ENCODE peak calls at places on chromosomes 11 and 22, in seven cellular contexts. One of them, this sample, is unnamed.

GRCh38 chr22:20542055-20542454 is 34.6 kb downstream of the MED15 start:
- DNase-seq in PC-3: no peak
- DNase-seq in OCI-LY7: no peak
- DNase-seq in GM23338: no peak
- DNase-seq in HCT116: no peak
- DNase-seq in GM23248: no peak
- DNase-seq in hepatocyte: no peak
- DNase-seq in this sample: no peak

GRCh38 chr11:69715446-69715845 is 11.6 kb upstream of the FGF19 start:
- DNase-seq in GM23248: no peak
- DNase-seq in hepatocyte: no peak
- DNase-seq in OCI-LY7: no peak
- DNase-seq in PC-3: no peak
- DNase-seq in HCT116: no peak
- DNase-seq in GM23338: no peak
- DNase-seq in this sample: no peak

GRCh38 chr11:119843760-119844330 is 114.8 kb upstream of the NECTIN1 start:
- DNase-seq in OCI-LY7: no peak
- DNase-seq in HCT116: no peak
- DNase-seq in PC-3: peak
- DNase-seq in hepatocyte: no peak
- DNase-seq in GM23248: peak
- DNase-seq in GM23338: no peak
- DNase-seq in this sample: no peak

GRCh38 chr22:39947488-39948216 is 12.5 kb upstream of the TMA7B start:
- DNase-seq in HCT116: no peak
- DNase-seq in PC-3: no peak
- DNase-seq in GM23248: no peak
- DNase-seq in OCI-LY7: no peak
- DNase-seq in GM23338: no peak
- DNase-seq in hepatocyte: no peak
- DNase-seq in this sample: no peak

GRCh38 chr11:618856-619624 is 3.3 kb upstream of the IRF7 start:
- DNase-seq in PC-3: no peak
- DNase-seq in OCI-LY7: no peak
- DNase-seq in GM23248: no peak
- DNase-seq in hepatocyte: no peak
- DNase-seq in HCT116: no peak
- DNase-seq in GM23338: no peak
- DNase-seq in this sample: no peak

GRCh38 chr22:49724893-49725489 is 102.7 kb downstream of the BRD1 start:
- DNase-seq in GM23338: no peak
- DNase-seq in GM23248: peak
- DNase-seq in PC-3: peak
- DNase-seq in OCI-LY7: peak
- DNase-seq in HCT116: peak
- DNase-seq in hepatocyte: peak
- DNase-seq in this sample: peak

GRCh38 chr22:35335468-35335867 is 35.8 kb downstream of the TOM1 start:
- DNase-seq in GM23338: no peak
- DNase-seq in GM23248: no peak
- DNase-seq in PC-3: no peak
- DNase-seq in OCI-LY7: no peak
- DNase-seq in HCT116: no peak
- DNase-seq in hepatocyte: no peak
- DNase-seq in this sample: no peak

GRCh38 chr11:60699282-60699681 is at the start of gene MS4A8:
- DNase-seq in PC-3: no peak
- DNase-seq in GM23248: no peak
- DNase-seq in hepatocyte: no peak
- DNase-seq in HCT116: no peak
- DNase-seq in GM23338: no peak
- DNase-seq in OCI-LY7: no peak
- DNase-seq in this sample: no peak

GRCh38 chr11:62105611-62106245 is 18.1 kb upstream of the INCENP start:
- DNase-seq in GM23338: no peak
- DNase-seq in hepatocyte: no peak
- DNase-seq in GM23248: peak
- DNase-seq in PC-3: no peak
- DNase-seq in OCI-LY7: no peak
- DNase-seq in HCT116: no peak
- DNase-seq in this sample: no peak
- H2AFZ ChIP-seq in GM23338: peak
- H2AFZ ChIP-seq in hepatocyte: no peak
- H2AFZ ChIP-seq in GM23248: peak
- H2AFZ ChIP-seq in PC-3: no peak
- H2AFZ ChIP-seq in OCI-LY7: no peak
- H2AFZ ChIP-seq in HCT116: no peak
- H2AFZ ChIP-seq in this sample: no peak

GRCh38 chr11:35664977-35665441 is 2.4 kb downstream of the TRIM44 start:
- DNase-seq in PC-3: peak
- DNase-seq in hepatocyte: no peak
- DNase-seq in GM23248: peak
- DNase-seq in HCT116: no peak
- DNase-seq in OCI-LY7: no peak
- DNase-seq in GM23338: peak
- DNase-seq in this sample: no peak
- TF ChIP-seq EZH2phosphoT487 in PC-3: no peak
- TF ChIP-seq EZH2phosphoT487 in hepatocyte: no peak
- TF ChIP-seq EZH2phosphoT487 in GM23248: no peak
- TF ChIP-seq EZH2phosphoT487 in HCT116: no peak
- TF ChIP-seq EZH2phosphoT487 in OCI-LY7: no peak
- TF ChIP-seq EZH2phosphoT487 in GM23338: no peak
- TF ChIP-seq EZH2phosphoT487 in this sample: no peak

DNA sequence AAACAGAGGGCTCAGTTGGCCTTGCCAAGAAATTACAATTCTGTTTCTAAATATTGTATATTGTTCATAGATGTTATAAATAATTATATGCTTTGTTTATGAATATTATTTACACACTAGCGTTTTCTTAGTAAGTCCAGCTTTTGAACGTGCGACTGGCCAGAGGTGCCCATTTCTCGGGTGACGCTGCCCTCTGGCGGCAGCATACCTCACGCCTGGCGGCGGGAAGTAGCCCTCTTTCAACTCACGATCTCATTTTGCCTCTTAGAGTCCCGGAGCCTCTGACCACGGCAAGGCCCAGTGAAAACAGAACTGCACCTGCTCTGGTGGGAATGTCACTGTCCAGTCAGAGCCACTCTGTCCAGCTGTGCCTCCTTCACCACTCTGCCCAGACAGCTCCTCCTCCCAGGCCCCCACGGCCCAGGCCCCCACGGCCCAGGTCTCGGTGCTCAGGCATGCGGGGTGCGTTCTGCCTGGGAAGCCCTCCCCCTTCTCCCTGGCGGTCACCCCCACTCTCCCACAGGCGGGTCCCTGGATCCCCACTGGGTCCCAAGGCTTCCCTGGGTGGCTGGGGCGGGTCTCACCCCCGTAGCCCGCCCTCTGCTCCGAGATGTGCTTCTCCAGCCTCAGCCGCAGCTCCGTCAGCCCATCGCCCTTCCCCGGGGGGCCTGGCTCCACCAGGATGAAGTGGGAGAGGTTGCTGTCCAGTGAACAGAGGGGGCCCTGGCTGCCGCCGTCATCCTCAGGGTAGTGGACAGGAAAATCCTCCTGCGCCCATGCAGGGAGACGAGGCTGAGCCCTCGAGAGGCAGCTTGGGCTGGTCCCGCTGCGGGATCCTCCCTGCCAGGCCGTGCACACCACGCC is 19.3 kb downstream of the TSSC4 start:
- DNase-seq in GM23338: peak
- DNase-seq in HCT116: peak
- DNase-seq in hepatocyte: peak
- DNase-seq in PC-3: peak
- DNase-seq in OCI-LY7: peak
- DNase-seq in GM23248: peak
- DNase-seq in this sample: peak
- H2AFZ ChIP-seq in GM23338: peak
- H2AFZ ChIP-seq in HCT116: peak
- H2AFZ ChIP-seq in hepatocyte: peak
- H2AFZ ChIP-seq in PC-3: peak
- H2AFZ ChIP-seq in OCI-LY7: no peak
- H2AFZ ChIP-seq in GM23248: peak
- H2AFZ ChIP-seq in this sample: peak

GRCh38 chr11:108559904-108560303 is 33.7 kb downstream of the EXPH5 start:
- DNase-seq in GM23338: no peak
- DNase-seq in GM23248: peak
- DNase-seq in OCI-LY7: no peak
- DNase-seq in HCT116: no peak
- DNase-seq in hepatocyte: no peak
- DNase-seq in PC-3: no peak
- DNase-seq in this sample: no peak

GRCh38 chr11:108561535-108561991 is 32.0 kb downstream of the EXPH5 start:
- DNase-seq in GM23338: no peak
- DNase-seq in OCI-LY7: no peak
- DNase-seq in hepatocyte: no peak
- DNase-seq in HCT116: no peak
- DNase-seq in GM23248: peak
- DNase-seq in PC-3: peak
- DNase-seq in this sample: no peak

GRCh38 chr11:108558222-108558621 is 35.3 kb downstream of the EXPH5 start:
- DNase-seq in GM23338: no peak
- DNase-seq in GM23248: no peak
- DNase-seq in PC-3: no peak
- DNase-seq in OCI-LY7: no peak
- DNase-seq in HCT116: no peak
- DNase-seq in hepatocyte: no peak
- DNase-seq in this sample: no peak

GRCh38 chr11:108556019-108556418 is 37.5 kb downstream of the EXPH5 start:
- DNase-seq in OCI-LY7: no peak
- DNase-seq in hepatocyte: no peak
- DNase-seq in GM23248: no peak
- DNase-seq in HCT116: no peak
- DNase-seq in PC-3: no peak
- DNase-seq in GM23338: no peak
- DNase-seq in this sample: no peak

DNA sequence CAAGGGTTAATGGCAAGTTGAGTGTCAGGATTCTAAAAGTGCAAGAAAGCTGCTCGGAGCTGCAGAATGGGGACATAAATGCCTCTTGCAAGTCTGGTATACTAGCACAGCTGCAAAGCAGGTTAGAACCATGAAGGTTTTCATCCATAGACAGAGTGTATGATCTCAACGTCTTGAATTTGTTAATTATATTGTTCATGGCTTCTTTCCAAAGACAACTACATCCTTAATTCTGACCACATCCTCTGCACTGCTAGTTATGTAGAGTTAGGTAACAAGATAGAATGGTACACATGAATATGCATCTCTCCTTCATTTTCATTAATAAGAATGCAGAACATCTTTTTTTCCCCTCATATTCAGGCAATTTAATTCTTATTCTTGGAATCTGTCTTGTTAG is 34.2 kb downstream of the EXPH5 start:
- DNase-seq in GM23248: peak
- DNase-seq in HCT116: no peak
- DNase-seq in hepatocyte: no peak
- DNase-seq in PC-3: no peak
- DNase-seq in OCI-LY7: no peak
- DNase-seq in GM23338: no peak
- DNase-seq in this sample: no peak
- TF ChIP-seq EZH2phosphoT487 in GM23248: no peak
- TF ChIP-seq EZH2phosphoT487 in HCT116: no peak
- TF ChIP-seq EZH2phosphoT487 in hepatocyte: no peak
- TF ChIP-seq EZH2phosphoT487 in PC-3: no peak
- TF ChIP-seq EZH2phosphoT487 in OCI-LY7: no peak
- TF ChIP-seq EZH2phosphoT487 in GM23338: no peak
- TF ChIP-seq EZH2phosphoT487 in this sample: no peak

DNA sequence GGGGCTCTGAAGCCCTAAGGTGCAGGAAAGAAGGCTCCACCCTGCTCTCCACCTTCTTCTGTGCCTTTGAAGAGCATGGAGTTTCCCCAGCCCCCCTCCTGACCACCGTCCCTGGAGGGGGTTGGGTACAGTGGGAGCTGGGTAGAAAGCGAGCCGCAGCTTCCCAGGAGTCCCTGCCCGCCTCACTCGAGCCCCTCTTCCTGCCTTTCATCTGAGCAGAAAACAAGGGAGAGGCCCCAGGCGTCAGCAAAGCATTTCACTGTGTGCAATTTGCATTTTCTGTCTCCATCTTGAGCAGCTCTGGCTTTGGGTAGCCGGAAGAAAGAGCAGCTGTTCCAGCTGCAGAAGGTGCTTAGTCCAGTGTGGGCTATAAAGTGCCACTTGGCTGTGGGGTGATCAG is 229.7 kb downstream of the CEP164 start:
- DNase-seq in GM23338: no peak
- DNase-seq in PC-3: no peak
- DNase-seq in GM23248: no peak
- DNase-seq in HCT116: no peak
- DNase-seq in hepatocyte: no peak
- DNase-seq in OCI-LY7: no peak
- DNase-seq in this sample: no peak
- H2AFZ ChIP-seq in GM23338: no peak
- H2AFZ ChIP-seq in PC-3: no peak
- H2AFZ ChIP-seq in GM23248: no peak
- H2AFZ ChIP-seq in HCT116: no peak
- H2AFZ ChIP-seq in hepatocyte: no peak
- H2AFZ ChIP-seq in OCI-LY7: no peak
- H2AFZ ChIP-seq in this sample: peak

DNA sequence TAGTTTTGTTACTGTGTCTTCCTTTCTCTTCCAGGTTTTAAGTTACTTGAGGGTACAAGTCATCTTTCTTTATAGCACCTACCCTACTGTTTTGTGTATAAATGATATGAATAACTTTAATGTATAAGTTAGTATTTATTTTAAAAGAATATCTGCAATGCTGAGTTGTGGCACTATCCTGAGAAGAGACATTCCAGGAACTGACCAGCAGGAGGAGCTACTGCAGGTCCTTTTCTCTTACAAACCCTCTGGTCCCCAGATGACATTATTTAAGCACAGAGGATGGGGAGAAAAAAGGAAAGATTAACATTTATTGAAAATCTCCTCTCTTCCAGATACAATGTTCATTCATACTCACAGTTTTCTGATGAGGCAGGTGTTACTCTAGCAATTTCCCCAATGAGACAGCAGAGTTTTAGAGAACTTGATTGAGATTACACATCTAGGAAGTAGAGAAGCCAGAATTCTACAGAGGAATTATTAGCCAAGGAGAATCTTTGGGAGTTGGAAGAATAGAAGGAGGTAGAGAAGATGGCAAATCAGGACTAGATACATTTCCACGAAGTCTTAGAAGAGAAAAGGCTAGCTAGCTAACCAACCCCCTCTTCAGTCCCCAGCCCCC is 541.2 kb upstream of the API5 start:
- DNase-seq in HCT116: no peak
- DNase-seq in OCI-LY7: peak
- DNase-seq in hepatocyte: peak
- DNase-seq in GM23248: peak
- DNase-seq in GM23338: peak
- DNase-seq in PC-3: peak
- DNase-seq in this sample: peak
- TF ChIP-seq EZH2phosphoT487 in HCT116: no peak
- TF ChIP-seq EZH2phosphoT487 in OCI-LY7: no peak
- TF ChIP-seq EZH2phosphoT487 in hepatocyte: no peak
- TF ChIP-seq EZH2phosphoT487 in GM23248: no peak
- TF ChIP-seq EZH2phosphoT487 in GM23338: no peak
- TF ChIP-seq EZH2phosphoT487 in PC-3: no peak
- TF ChIP-seq EZH2phosphoT487 in this sample: no peak

This sample was measured in neural progenitor cell.